ENCODE peak calls at places on chromosome 20, in eight cellular contexts. C is adrenal gland, R is IMR-90, Q is NB4, K is upper lobe of left lung, D is body of pancreas, M is breast epithelium, J is GM12891. F is an unnamed sample.

GRCh38 chr20:33372993-33373441 is 28.3 kb downstream of the CDK5RAP1 start:
- DNase-seq in Q (no peak), K (peak), M (no peak), C (no peak), J (no peak), D (no peak), R (peak), F (no peak)

GRCh38 chr20:32681175-32682084 is 7.7 kb upstream of the C20orf203 start:
- DNase-seq in R (peak), D (no peak), J (no peak), K (no peak), M (no peak), Q (peak), C (peak), F (no peak)

GRCh38 chr20:25065625-25066338 is 7.8 kb upstream of the ACSS1 start:
- DNase-seq in D (peak), Q (peak), R (peak), J (no peak), K (peak), M (peak), C (peak), F (peak)

GRCh38 chr20:32984196-32984595 is 20.0 kb downstream of the SUN5 start:
- DNase-seq in K (no peak), M (no peak), Q (peak), J (no peak), C (no peak), D (no peak), R (no peak), F (no peak)

GRCh38 chr20:58038123-58038654 is 190.3 kb downstream of the ANKRD60 start:
- DNase-seq in K (no peak), D (no peak), R (no peak), M (no peak), C (no peak), J (no peak), Q (no peak), F (no peak)

GRCh38 chr20:48789185-48789668 is 38.6 kb downstream of the PREX1 start:
- DNase-seq in Q (no peak), R (no peak), J (no peak), C (no peak), K (no peak), D (no peak), M (no peak), F (peak)

GRCh38 chr20:53328956-53329355 is 264.7 kb downstream of the ZNF217 start:
- DNase-seq in D (no peak), C (no peak), J (no peak), Q (no peak), M (no peak), K (no peak), R (no peak), F (no peak)

GRCh38 chr20:50120935-50121693 is 8.2 kb upstream of the UBE2V1 start:
- DNase-seq in M (peak), C (peak), K (peak), Q (peak), J (no peak), D (peak), R (peak), F (peak)

GRCh38 chr20:41889871-41890224 is 271.7 kb upstream of the CHD6 start:
- DNase-seq in K (no peak), M (no peak), D (no peak), R (no peak), Q (no peak), J (no peak), C (no peak), F (no peak)

GRCh38 chr20:23227274-23227673 is 123.3 kb upstream of the NXT1 start:
- DNase-seq in Q (no peak), K (no peak), R (no peak), C (no peak), J (no peak), M (no peak), D (no peak), F (no peak)

GRCh38 chr20:10565191-10565921 is 108.4 kb downstream of the JAG1 start:
- DNase-seq in R (peak), J (no peak), M (no peak), D (no peak), C (peak), K (no peak), Q (peak), F (no peak)

GRCh38 chr20:49385471-49385870 is 97.0 kb downstream of the KCNB1 start:
- DNase-seq in C (peak), D (no peak), J (no peak), M (no peak), K (no peak), R (peak), Q (peak), F (no peak)

GRCh38 chr20:48623176-48623905 is 204.5 kb downstream of the PREX1 start:
- DNase-seq in Q (no peak), M (no peak), K (no peak), C (no peak), R (no peak), D (no peak), J (no peak), F (no peak)

GRCh38 chr20:54189630-54190029 is 15.8 kb upstream of the CYP24A1 start:
- DNase-seq in C (no peak), K (no peak), Q (no peak), D (no peak), J (no peak), M (no peak), R (no peak), F (no peak)

GRCh38 chr20:54559890-54560289 is 84.5 kb downstream of the DOK5 start:
- DNase-seq in D (no peak), C (no peak), Q (no peak), M (no peak), R (no peak), K (no peak), J (no peak), F (no peak)

GRCh38 chr20:59082981-59083380 is 40.4 kb upstream of the PRELID3B start:
- DNase-seq in K (no peak), C (no peak), R (peak), J (no peak), Q (no peak), D (no peak), M (no peak), F (no peak)

GRCh38 chr20:48899881-48900280 is 21.6 kb upstream of the ARFGEF2 start:
- DNase-seq in K (no peak), D (no peak), M (no peak), J (no peak), Q (no peak), C (no peak), R (no peak), F (no peak)

GRCh38 chr20:50270569-50270968 is 79.9 kb downstream of the CEBPB start:
- DNase-seq in K (peak), D (no peak), Q (peak), C (peak), J (no peak), R (no peak), M (no peak), F (no peak)

GRCh38 chr20:25686081-25687077 is 10.3 kb downstream of the ZNF337 start:
- DNase-seq in K (no peak), J (no peak), Q (no peak), C (no peak), R (no peak), M (no peak), D (no peak), F (no peak)

GRCh38 chr20:51070635-51071034 is 47.7 kb upstream of the KCNG1 start:
- DNase-seq in J (no peak), M (no peak), K (no peak), C (no peak), D (no peak), Q (no peak), R (no peak), F (no peak)

GRCh38 chr20:57437267-57437666 is 46.1 kb downstream of the RBM38 start:
- DNase-seq in C (no peak), R (no peak), J (no peak), Q (no peak), M (no peak), K (no peak), D (no peak), F (no peak)

GRCh38 chr20:24962510-24962909 is 13.4 kb downstream of the CST7 start:
- DNase-seq in C (no peak), M (no peak), R (no peak), Q (no peak), D (peak), J (no peak), K (no peak), F (no peak)

GRCh38 chr20:33444797-33445560 is 1.4 kb upstream of the SNTA1 start:
- DNase-seq in K (no peak), M (no peak), C (peak), Q (peak), D (no peak), J (no peak), R (no peak), F (peak)

DNA sequence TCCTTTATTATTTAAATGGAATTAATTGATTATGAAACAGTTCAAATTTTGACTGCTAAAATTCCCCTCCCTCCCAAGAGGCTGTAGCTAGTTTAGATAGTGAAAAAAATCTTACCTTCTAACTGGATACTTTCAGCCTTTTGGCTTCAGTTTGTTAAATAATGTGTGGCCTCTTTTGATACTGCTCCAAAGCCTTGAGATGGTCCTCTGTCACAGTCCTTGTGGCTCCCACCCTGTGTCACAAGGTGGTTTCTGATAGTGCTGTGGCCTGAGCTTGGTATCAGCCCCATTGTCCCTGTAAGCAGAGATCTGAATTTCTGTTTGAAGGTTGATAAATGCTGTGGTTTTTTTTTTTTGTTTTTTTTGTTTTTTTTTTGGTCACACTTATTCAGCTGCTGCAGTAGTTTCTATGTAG is 20.8 kb downstream of the PANK2 start:
- DNase-seq in Q (no peak), C (no peak), D (no peak), R (no peak), K (no peak), M (no peak), J (no peak), F (no peak)
- TF ChIP-seq POLR2A in Q (no peak), C (no peak), D (no peak), R (no peak), K (no peak), M (no peak), J (no peak), F (no peak)

GRCh38 chr20:36875702-36876472 is at the start of gene TLDC2:
- DNase-seq in C (no peak), D (no peak), K (no peak), R (no peak), Q (no peak), J (no peak), M (no peak), F (peak)
- TF ChIP-seq POLR2A in C (no peak), D (no peak), K (no peak), R (no peak), Q (no peak), J (no peak), M (no peak), F (peak)

GRCh38 chr20:62685781-62686555 is 22.7 kb upstream of the NTSR1 start:
- DNase-seq in R (no peak), J (no peak), D (no peak), C (peak), Q (peak), K (peak), M (no peak), F (peak)
- TF ChIP-seq POLR2A in R (no peak), J (no peak), D (no peak), C (no peak), Q (no peak), K (no peak), M (no peak), F (no peak)

DNA sequence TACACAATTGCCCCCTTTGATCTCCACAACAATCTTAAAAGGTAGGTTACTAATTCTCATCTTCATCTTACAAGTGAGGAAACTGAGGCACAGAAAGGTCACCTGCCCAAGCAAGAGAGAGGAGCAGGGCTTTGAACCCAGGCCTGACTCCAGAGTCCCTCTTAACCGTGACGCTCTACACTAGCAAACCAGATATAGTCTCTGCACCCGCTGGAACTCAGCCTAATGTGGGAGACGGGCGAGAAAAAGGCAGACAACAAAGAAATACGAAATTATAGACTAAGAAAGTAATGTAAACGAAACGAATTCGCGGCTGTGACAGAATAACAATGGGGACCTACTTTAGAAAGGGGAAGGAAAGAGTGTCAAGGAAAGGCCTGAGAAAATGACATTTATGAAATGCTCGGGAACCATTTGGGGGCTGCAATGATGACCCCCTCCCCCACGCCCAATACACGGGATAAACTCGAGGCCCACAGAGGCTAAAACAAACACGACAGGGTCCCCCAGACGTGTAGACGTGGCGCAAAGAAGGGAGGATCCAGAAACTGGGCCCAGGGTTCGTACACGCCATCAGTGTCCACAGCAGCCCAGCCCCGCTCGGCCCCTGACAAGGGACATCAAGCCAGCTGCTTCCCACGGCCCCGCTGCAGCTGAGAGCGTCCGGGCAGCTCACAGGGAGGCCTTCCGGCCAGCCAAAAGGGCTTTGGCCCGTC is 641 bp downstream of the TRPC4AP start:
- DNase-seq in C (no peak), M (peak), Q (peak), D (no peak), J (no peak), R (peak), K (no peak), F (no peak)
- TF ChIP-seq POLR2A in C (no peak), M (no peak), Q (no peak), D (no peak), J (no peak), R (no peak), K (no peak), F (no peak)

DNA sequence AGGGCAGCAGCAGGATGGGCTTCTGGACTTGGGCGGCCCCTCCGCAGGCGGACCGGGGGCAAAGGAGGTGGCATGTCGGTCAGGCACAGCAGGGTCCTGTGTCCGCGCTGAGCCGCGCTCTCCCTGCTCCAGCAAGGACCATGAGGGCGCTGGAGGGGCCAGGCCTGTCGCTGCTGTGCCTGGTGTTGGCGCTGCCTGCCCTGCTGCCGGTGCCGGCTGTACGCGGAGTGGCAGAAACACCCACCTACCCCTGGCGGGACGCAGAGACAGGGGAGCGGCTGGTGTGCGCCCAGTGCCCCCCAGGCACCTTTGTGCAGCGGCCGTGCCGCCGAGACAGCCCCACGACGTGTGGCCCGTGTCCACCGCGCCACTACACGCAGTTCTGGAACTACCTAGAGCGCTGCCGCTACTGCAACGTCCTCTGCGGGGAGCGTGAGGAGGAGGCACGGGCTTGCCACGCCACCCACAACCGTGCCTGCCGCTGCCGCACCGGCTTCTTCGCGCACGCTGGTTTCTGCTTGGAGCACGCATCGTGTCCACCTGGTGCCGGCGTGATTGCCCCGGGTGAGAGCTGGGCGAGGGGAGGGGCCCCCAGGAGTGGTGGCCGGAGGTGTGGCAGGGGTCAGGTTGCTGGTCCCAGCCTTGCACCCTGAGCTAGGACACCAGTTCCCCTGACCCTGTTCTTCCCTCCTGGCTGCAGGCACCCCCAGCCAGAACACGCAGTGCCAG is at the start of gene TNFRSF6B:
- DNase-seq in K (no peak), J (peak), C (peak), M (no peak), D (peak), Q (no peak), R (no peak), F (no peak)
- TF ChIP-seq POLR2A in K (no peak), J (no peak), C (no peak), M (no peak), D (peak), Q (peak), R (no peak), F (no peak)

DNA sequence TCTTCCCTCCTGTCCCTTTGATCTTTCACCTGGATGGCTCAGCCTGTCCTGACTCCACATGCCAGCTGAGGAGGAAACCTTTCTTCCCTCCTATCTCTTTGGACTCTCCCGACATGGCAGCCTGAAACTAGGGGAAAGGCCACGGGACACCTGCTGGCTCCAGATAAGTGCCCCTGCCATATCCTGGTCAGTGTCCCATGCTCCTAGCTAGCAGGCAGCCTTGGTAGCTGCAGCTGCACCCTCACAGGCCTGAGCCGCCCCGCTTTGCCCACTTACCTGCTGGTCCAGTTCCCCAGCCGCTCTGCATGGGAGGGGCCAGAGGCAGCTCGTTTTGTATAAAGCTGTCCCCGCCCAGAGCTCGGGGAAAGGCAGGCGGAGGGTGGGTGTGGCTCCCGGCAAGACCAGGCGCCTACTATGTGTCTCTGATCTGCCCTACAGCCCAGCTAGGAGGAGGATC is 7.4 kb upstream of the SLC52A3 start:
- DNase-seq in D (no peak), M (no peak), J (no peak), K (peak), R (no peak), C (no peak), Q (no peak), F (peak)
- TF ChIP-seq POLR2A in D (no peak), M (no peak), J (no peak), K (no peak), R (no peak), C (no peak), Q (no peak), F (peak)

GRCh38 chr20:46347831-46348230 is 39.5 kb upstream of the CDH22 start:
- DNase-seq in R (no peak), K (no peak), M (no peak), D (no peak), C (no peak), J (no peak), Q (no peak), F (no peak)
- TF ChIP-seq POLR2A in R (no peak), K (no peak), M (no peak), D (no peak), C (no peak), J (no peak), Q (no peak), F (no peak)

DNA sequence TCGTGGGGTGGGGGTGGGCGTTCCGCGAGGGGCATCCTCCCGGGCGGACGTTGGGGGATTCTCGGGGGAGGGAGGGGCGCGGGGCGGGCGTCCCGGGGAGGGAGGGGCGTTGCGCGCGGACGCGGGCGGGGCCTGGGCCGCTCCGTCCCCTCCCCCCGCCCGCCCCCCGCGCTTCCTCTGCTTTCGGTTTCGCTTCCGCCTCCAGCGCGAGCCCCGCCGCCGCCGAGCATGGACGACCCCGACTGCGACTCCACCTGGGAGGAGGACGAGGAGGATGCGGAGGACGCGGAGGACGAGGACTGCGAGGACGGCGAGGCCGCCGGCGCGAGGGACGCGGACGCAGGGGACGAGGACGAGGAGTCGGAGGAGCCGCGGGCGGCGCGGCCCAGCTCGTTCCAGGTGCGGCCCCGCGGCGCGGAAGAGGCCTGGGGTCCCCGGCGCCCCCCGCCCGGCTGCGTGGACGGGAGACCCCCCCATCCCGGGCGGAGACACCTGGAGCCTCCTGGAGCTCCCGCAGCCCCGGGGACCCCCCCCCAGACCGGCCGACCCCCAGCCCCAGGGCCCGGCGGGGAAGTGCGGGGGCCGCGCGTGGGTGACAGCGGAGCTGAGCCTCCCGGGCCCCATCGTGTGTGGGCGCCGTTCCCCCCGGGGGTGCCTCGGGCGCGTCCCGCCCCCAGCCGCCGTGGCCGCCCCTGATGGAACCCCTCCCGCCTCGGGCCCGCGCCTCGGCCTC is at the start of gene OGFR:
- DNase-seq in R (peak), J (peak), K (peak), Q (peak), M (no peak), C (peak), D (peak), F (peak)
- TF ChIP-seq POLR2A in R (no peak), J (peak), K (no peak), Q (peak), M (no peak), C (no peak), D (no peak), F (no peak)